ENCODE peak calls at places on chromosomes 6 and 20, in ten cellular contexts. One of them, this sample, is unnamed.

GRCh38 chr20:2800590-2801458 is at the start of gene CPXM1:
- ATAC-seq in activated CD8-positive, alpha-beta T cell treated with anti-CD3 and anti-CD28 coated beads for 36 hours: peak
- ATAC-seq in mucosa of descending colon: peak
- ATAC-seq in left cardiac atrium: peak
- ATAC-seq in naive thymus-derived CD4-positive, alpha-beta T cell: peak
- ATAC-seq in RWPE2: peak
- ATAC-seq in WTC11: peak
- ATAC-seq in Right ventricle myocardium inferior: peak
- ATAC-seq in foreskin keratinocyte: no peak
- ATAC-seq in left lobe of liver: no peak
- ATAC-seq in this sample: peak

GRCh38 chr6:143543435-143543834 is 31.9 kb upstream of the FUCA2 start:
- ATAC-seq in activated CD8-positive, alpha-beta T cell treated with anti-CD3 and anti-CD28 coated beads for 36 hours: no peak
- ATAC-seq in mucosa of descending colon: no peak
- ATAC-seq in left cardiac atrium: no peak
- ATAC-seq in naive thymus-derived CD4-positive, alpha-beta T cell: no peak
- ATAC-seq in RWPE2: no peak
- ATAC-seq in WTC11: no peak
- ATAC-seq in Right ventricle myocardium inferior: peak
- ATAC-seq in foreskin keratinocyte: no peak
- ATAC-seq in left lobe of liver: no peak
- ATAC-seq in this sample: peak

GRCh38 chr6:157229219-157229607 is 94.1 kb downstream of the TMEM242 start:
- ATAC-seq in activated CD8-positive, alpha-beta T cell treated with anti-CD3 and anti-CD28 coated beads for 36 hours: no peak
- ATAC-seq in mucosa of descending colon: peak
- ATAC-seq in left cardiac atrium: no peak
- ATAC-seq in naive thymus-derived CD4-positive, alpha-beta T cell: no peak
- ATAC-seq in RWPE2: no peak
- ATAC-seq in WTC11: peak
- ATAC-seq in Right ventricle myocardium inferior: no peak
- ATAC-seq in foreskin keratinocyte: no peak
- ATAC-seq in left lobe of liver: no peak
- ATAC-seq in this sample: no peak

GRCh38 chr6:69841862-69842261 is 24.5 kb upstream of the COL19A1 start:
- ATAC-seq in activated CD8-positive, alpha-beta T cell treated with anti-CD3 and anti-CD28 coated beads for 36 hours: no peak
- ATAC-seq in mucosa of descending colon: no peak
- ATAC-seq in left cardiac atrium: no peak
- ATAC-seq in naive thymus-derived CD4-positive, alpha-beta T cell: no peak
- ATAC-seq in RWPE2: no peak
- ATAC-seq in WTC11: no peak
- ATAC-seq in Right ventricle myocardium inferior: no peak
- ATAC-seq in foreskin keratinocyte: no peak
- ATAC-seq in left lobe of liver: no peak
- ATAC-seq in this sample: no peak

GRCh38 chr6:39041072-39041471 is 7.5 kb upstream of the GLP1R start:
- ATAC-seq in activated CD8-positive, alpha-beta T cell treated with anti-CD3 and anti-CD28 coated beads for 36 hours: no peak
- ATAC-seq in mucosa of descending colon: no peak
- ATAC-seq in left cardiac atrium: no peak
- ATAC-seq in naive thymus-derived CD4-positive, alpha-beta T cell: no peak
- ATAC-seq in RWPE2: no peak
- ATAC-seq in WTC11: no peak
- ATAC-seq in Right ventricle myocardium inferior: no peak
- ATAC-seq in foreskin keratinocyte: no peak
- ATAC-seq in left lobe of liver: no peak
- ATAC-seq in this sample: peak

GRCh38 chr6:90186637-90187361 is 109.8 kb downstream of the BACH2 start:
- ATAC-seq in activated CD8-positive, alpha-beta T cell treated with anti-CD3 and anti-CD28 coated beads for 36 hours: peak
- ATAC-seq in mucosa of descending colon: no peak
- ATAC-seq in left cardiac atrium: no peak
- ATAC-seq in naive thymus-derived CD4-positive, alpha-beta T cell: peak
- ATAC-seq in RWPE2: peak
- ATAC-seq in WTC11: peak
- ATAC-seq in Right ventricle myocardium inferior: no peak
- ATAC-seq in foreskin keratinocyte: peak
- ATAC-seq in left lobe of liver: no peak
- ATAC-seq in this sample: peak

GRCh38 chr6:69610073-69610472 is 186.7 kb downstream of the LMBRD1 start:
- ATAC-seq in activated CD8-positive, alpha-beta T cell treated with anti-CD3 and anti-CD28 coated beads for 36 hours: no peak
- ATAC-seq in mucosa of descending colon: no peak
- ATAC-seq in left cardiac atrium: no peak
- ATAC-seq in naive thymus-derived CD4-positive, alpha-beta T cell: no peak
- ATAC-seq in RWPE2: no peak
- ATAC-seq in WTC11: no peak
- ATAC-seq in Right ventricle myocardium inferior: no peak
- ATAC-seq in foreskin keratinocyte: no peak
- ATAC-seq in left lobe of liver: no peak
- ATAC-seq in this sample: no peak

GRCh38 chr6:38827024-38827423 is 111.9 kb downstream of the DNAH8 start:
- ATAC-seq in activated CD8-positive, alpha-beta T cell treated with anti-CD3 and anti-CD28 coated beads for 36 hours: no peak
- ATAC-seq in mucosa of descending colon: no peak
- ATAC-seq in left cardiac atrium: no peak
- ATAC-seq in naive thymus-derived CD4-positive, alpha-beta T cell: no peak
- ATAC-seq in RWPE2: no peak
- ATAC-seq in WTC11: no peak
- ATAC-seq in Right ventricle myocardium inferior: no peak
- ATAC-seq in foreskin keratinocyte: no peak
- ATAC-seq in left lobe of liver: no peak
- ATAC-seq in this sample: no peak

GRCh38 chr20:54502179-54502578 is 26.8 kb downstream of the DOK5 start:
- ATAC-seq in activated CD8-positive, alpha-beta T cell treated with anti-CD3 and anti-CD28 coated beads for 36 hours: no peak
- ATAC-seq in mucosa of descending colon: no peak
- ATAC-seq in left cardiac atrium: no peak
- ATAC-seq in naive thymus-derived CD4-positive, alpha-beta T cell: no peak
- ATAC-seq in RWPE2: peak
- ATAC-seq in WTC11: no peak
- ATAC-seq in Right ventricle myocardium inferior: no peak
- ATAC-seq in foreskin keratinocyte: no peak
- ATAC-seq in left lobe of liver: no peak
- ATAC-seq in this sample: no peak

GRCh38 chr6:105901583-105901982 is 184.6 kb upstream of the PRDM1 start:
- ATAC-seq in activated CD8-positive, alpha-beta T cell treated with anti-CD3 and anti-CD28 coated beads for 36 hours: no peak
- ATAC-seq in mucosa of descending colon: no peak
- ATAC-seq in left cardiac atrium: no peak
- ATAC-seq in naive thymus-derived CD4-positive, alpha-beta T cell: no peak
- ATAC-seq in RWPE2: no peak
- ATAC-seq in WTC11: no peak
- ATAC-seq in Right ventricle myocardium inferior: no peak
- ATAC-seq in foreskin keratinocyte: no peak
- ATAC-seq in left lobe of liver: no peak
- ATAC-seq in this sample: no peak

GRCh38 chr6:56540950-56541600 is 101.6 kb downstream of the DST start:
- ATAC-seq in activated CD8-positive, alpha-beta T cell treated with anti-CD3 and anti-CD28 coated beads for 36 hours: no peak
- ATAC-seq in mucosa of descending colon: peak
- ATAC-seq in left cardiac atrium: peak
- ATAC-seq in naive thymus-derived CD4-positive, alpha-beta T cell: no peak
- ATAC-seq in RWPE2: no peak
- ATAC-seq in WTC11: no peak
- ATAC-seq in Right ventricle myocardium inferior: no peak
- ATAC-seq in foreskin keratinocyte: no peak
- ATAC-seq in left lobe of liver: peak
- ATAC-seq in this sample: no peak

GRCh38 chr6:119313937-119314893 is 35.3 kb downstream of the MAN1A1 start:
- ATAC-seq in activated CD8-positive, alpha-beta T cell treated with anti-CD3 and anti-CD28 coated beads for 36 hours: peak
- ATAC-seq in mucosa of descending colon: peak
- ATAC-seq in left cardiac atrium: peak
- ATAC-seq in naive thymus-derived CD4-positive, alpha-beta T cell: peak
- ATAC-seq in RWPE2: no peak
- ATAC-seq in WTC11: no peak
- ATAC-seq in Right ventricle myocardium inferior: no peak
- ATAC-seq in foreskin keratinocyte: no peak
- ATAC-seq in left lobe of liver: peak
- ATAC-seq in this sample: peak

GRCh38 chr20:63402178-63402859 is 41.2 kb upstream of the CHRNA4 start:
- ATAC-seq in activated CD8-positive, alpha-beta T cell treated with anti-CD3 and anti-CD28 coated beads for 36 hours: no peak
- ATAC-seq in mucosa of descending colon: no peak
- ATAC-seq in left cardiac atrium: no peak
- ATAC-seq in naive thymus-derived CD4-positive, alpha-beta T cell: no peak
- ATAC-seq in RWPE2: peak
- ATAC-seq in WTC11: no peak
- ATAC-seq in Right ventricle myocardium inferior: no peak
- ATAC-seq in foreskin keratinocyte: no peak
- ATAC-seq in left lobe of liver: no peak
- ATAC-seq in this sample: no peak

GRCh38 chr6:136740050-136740974 is 52.0 kb downstream of the MAP3K5 start:
- ATAC-seq in activated CD8-positive, alpha-beta T cell treated with anti-CD3 and anti-CD28 coated beads for 36 hours: no peak
- ATAC-seq in mucosa of descending colon: no peak
- ATAC-seq in left cardiac atrium: no peak
- ATAC-seq in naive thymus-derived CD4-positive, alpha-beta T cell: no peak
- ATAC-seq in RWPE2: no peak
- ATAC-seq in WTC11: no peak
- ATAC-seq in Right ventricle myocardium inferior: no peak
- ATAC-seq in foreskin keratinocyte: no peak
- ATAC-seq in left lobe of liver: no peak
- ATAC-seq in this sample: no peak

GRCh38 chr20:51635680-51636079 is 93.2 kb upstream of the NFATC2 start:
- ATAC-seq in activated CD8-positive, alpha-beta T cell treated with anti-CD3 and anti-CD28 coated beads for 36 hours: no peak
- ATAC-seq in mucosa of descending colon: no peak
- ATAC-seq in left cardiac atrium: no peak
- ATAC-seq in naive thymus-derived CD4-positive, alpha-beta T cell: no peak
- ATAC-seq in RWPE2: no peak
- ATAC-seq in WTC11: no peak
- ATAC-seq in Right ventricle myocardium inferior: no peak
- ATAC-seq in foreskin keratinocyte: no peak
- ATAC-seq in left lobe of liver: no peak
- ATAC-seq in this sample: no peak

GRCh38 chr6:38027685-38028373 is 208.3 kb downstream of the ZFAND3 start:
- ATAC-seq in activated CD8-positive, alpha-beta T cell treated with anti-CD3 and anti-CD28 coated beads for 36 hours: no peak
- ATAC-seq in mucosa of descending colon: no peak
- ATAC-seq in left cardiac atrium: no peak
- ATAC-seq in naive thymus-derived CD4-positive, alpha-beta T cell: no peak
- ATAC-seq in RWPE2: no peak
- ATAC-seq in WTC11: no peak
- ATAC-seq in Right ventricle myocardium inferior: no peak
- ATAC-seq in foreskin keratinocyte: no peak
- ATAC-seq in left lobe of liver: peak
- ATAC-seq in this sample: no peak

GRCh38 chr20:56418385-56418861 is 6.4 kb downstream of the CASS4 start:
- ATAC-seq in activated CD8-positive, alpha-beta T cell treated with anti-CD3 and anti-CD28 coated beads for 36 hours: peak
- ATAC-seq in mucosa of descending colon: peak
- ATAC-seq in left cardiac atrium: no peak
- ATAC-seq in naive thymus-derived CD4-positive, alpha-beta T cell: peak
- ATAC-seq in RWPE2: no peak
- ATAC-seq in WTC11: no peak
- ATAC-seq in Right ventricle myocardium inferior: no peak
- ATAC-seq in foreskin keratinocyte: no peak
- ATAC-seq in left lobe of liver: no peak
- ATAC-seq in this sample: no peak

GRCh38 chr6:41531591-41532582 is 14.3 kb upstream of the FOXP4 start:
- ATAC-seq in activated CD8-positive, alpha-beta T cell treated with anti-CD3 and anti-CD28 coated beads for 36 hours: peak
- ATAC-seq in mucosa of descending colon: peak
- ATAC-seq in left cardiac atrium: peak
- ATAC-seq in naive thymus-derived CD4-positive, alpha-beta T cell: peak
- ATAC-seq in RWPE2: no peak
- ATAC-seq in WTC11: peak
- ATAC-seq in Right ventricle myocardium inferior: peak
- ATAC-seq in foreskin keratinocyte: no peak
- ATAC-seq in left lobe of liver: no peak
- ATAC-seq in this sample: peak

GRCh38 chr6:53630533-53631269 is 34.9 kb downstream of the KLHL31 start:
- ATAC-seq in activated CD8-positive, alpha-beta T cell treated with anti-CD3 and anti-CD28 coated beads for 36 hours: no peak
- ATAC-seq in mucosa of descending colon: peak
- ATAC-seq in left cardiac atrium: peak
- ATAC-seq in naive thymus-derived CD4-positive, alpha-beta T cell: no peak
- ATAC-seq in RWPE2: no peak
- ATAC-seq in WTC11: no peak
- ATAC-seq in Right ventricle myocardium inferior: peak
- ATAC-seq in foreskin keratinocyte: no peak
- ATAC-seq in left lobe of liver: no peak
- ATAC-seq in this sample: peak

GRCh38 chr6:89928604-89929003 is 34.3 kb downstream of the GJA10 start:
- ATAC-seq in activated CD8-positive, alpha-beta T cell treated with anti-CD3 and anti-CD28 coated beads for 36 hours: peak
- ATAC-seq in mucosa of descending colon: no peak
- ATAC-seq in left cardiac atrium: no peak
- ATAC-seq in naive thymus-derived CD4-positive, alpha-beta T cell: no peak
- ATAC-seq in RWPE2: no peak
- ATAC-seq in WTC11: no peak
- ATAC-seq in Right ventricle myocardium inferior: no peak
- ATAC-seq in foreskin keratinocyte: no peak
- ATAC-seq in left lobe of liver: no peak
- ATAC-seq in this sample: no peak

GRCh38 chr6:109458774-109459531 is 3.4 kb upstream of the MICAL1 start:
- ATAC-seq in activated CD8-positive, alpha-beta T cell treated with anti-CD3 and anti-CD28 coated beads for 36 hours: peak
- ATAC-seq in mucosa of descending colon: no peak
- ATAC-seq in left cardiac atrium: no peak
- ATAC-seq in naive thymus-derived CD4-positive, alpha-beta T cell: peak
- ATAC-seq in RWPE2: no peak
- ATAC-seq in WTC11: no peak
- ATAC-seq in Right ventricle myocardium inferior: no peak
- ATAC-seq in foreskin keratinocyte: no peak
- ATAC-seq in left lobe of liver: no peak
- ATAC-seq in this sample: peak

GRCh38 chr20:62818592-62819493 is 2.0 kb downstream of the COL9A3 start:
- ATAC-seq in activated CD8-positive, alpha-beta T cell treated with anti-CD3 and anti-CD28 coated beads for 36 hours: no peak
- ATAC-seq in mucosa of descending colon: peak
- ATAC-seq in left cardiac atrium: peak
- ATAC-seq in naive thymus-derived CD4-positive, alpha-beta T cell: no peak
- ATAC-seq in RWPE2: peak
- ATAC-seq in WTC11: no peak
- ATAC-seq in Right ventricle myocardium inferior: peak
- ATAC-seq in foreskin keratinocyte: peak
- ATAC-seq in left lobe of liver: no peak
- ATAC-seq in this sample: no peak

GRCh38 chr6:75337805-75338204 is 53.2 kb upstream of the TMEM30A start:
- ATAC-seq in activated CD8-positive, alpha-beta T cell treated with anti-CD3 and anti-CD28 coated beads for 36 hours: no peak
- ATAC-seq in mucosa of descending colon: no peak
- ATAC-seq in left cardiac atrium: no peak
- ATAC-seq in naive thymus-derived CD4-positive, alpha-beta T cell: no peak
- ATAC-seq in RWPE2: no peak
- ATAC-seq in WTC11: no peak
- ATAC-seq in Right ventricle myocardium inferior: no peak
- ATAC-seq in foreskin keratinocyte: no peak
- ATAC-seq in left lobe of liver: no peak
- ATAC-seq in this sample: no peak

GRCh38 chr6:169966312-169967181 is 215.1 kb downstream of the ERMARD start:
- ATAC-seq in activated CD8-positive, alpha-beta T cell treated with anti-CD3 and anti-CD28 coated beads for 36 hours: no peak
- ATAC-seq in mucosa of descending colon: no peak
- ATAC-seq in left cardiac atrium: no peak
- ATAC-seq in naive thymus-derived CD4-positive, alpha-beta T cell: no peak
- ATAC-seq in RWPE2: no peak
- ATAC-seq in WTC11: no peak
- ATAC-seq in Right ventricle myocardium inferior: no peak
- ATAC-seq in foreskin keratinocyte: no peak
- ATAC-seq in left lobe of liver: no peak
- ATAC-seq in this sample: no peak

GRCh38 chr6:12903246-12903645 is 186.7 kb downstream of the PHACTR1 start:
- ATAC-seq in activated CD8-positive, alpha-beta T cell treated with anti-CD3 and anti-CD28 coated beads for 36 hours: no peak
- ATAC-seq in mucosa of descending colon: no peak
- ATAC-seq in left cardiac atrium: no peak
- ATAC-seq in naive thymus-derived CD4-positive, alpha-beta T cell: peak
- ATAC-seq in RWPE2: no peak
- ATAC-seq in WTC11: no peak
- ATAC-seq in Right ventricle myocardium inferior: peak
- ATAC-seq in foreskin keratinocyte: no peak
- ATAC-seq in left lobe of liver: peak
- ATAC-seq in this sample: no peak

GRCh38 chr6:89977808-89978748 is 83.8 kb downstream of the GJA10 start:
- ATAC-seq in activated CD8-positive, alpha-beta T cell treated with anti-CD3 and anti-CD28 coated beads for 36 hours: no peak
- ATAC-seq in mucosa of descending colon: no peak
- ATAC-seq in left cardiac atrium: peak
- ATAC-seq in naive thymus-derived CD4-positive, alpha-beta T cell: no peak
- ATAC-seq in RWPE2: no peak
- ATAC-seq in WTC11: no peak
- ATAC-seq in Right ventricle myocardium inferior: peak
- ATAC-seq in foreskin keratinocyte: no peak
- ATAC-seq in left lobe of liver: peak
- ATAC-seq in this sample: no peak

GRCh38 chr6:137707038-137707589 is 159.9 kb upstream of the TNFAIP3 start:
- ATAC-seq in activated CD8-positive, alpha-beta T cell treated with anti-CD3 and anti-CD28 coated beads for 36 hours: no peak
- ATAC-seq in mucosa of descending colon: no peak
- ATAC-seq in left cardiac atrium: no peak
- ATAC-seq in naive thymus-derived CD4-positive, alpha-beta T cell: no peak
- ATAC-seq in RWPE2: no peak
- ATAC-seq in WTC11: no peak
- ATAC-seq in Right ventricle myocardium inferior: no peak
- ATAC-seq in foreskin keratinocyte: no peak
- ATAC-seq in left lobe of liver: no peak
- ATAC-seq in this sample: no peak

GRCh38 chr20:32959351-32960221 is 44.6 kb downstream of the SUN5 start:
- ATAC-seq in activated CD8-positive, alpha-beta T cell treated with anti-CD3 and anti-CD28 coated beads for 36 hours: no peak
- ATAC-seq in mucosa of descending colon: no peak
- ATAC-seq in left cardiac atrium: no peak
- ATAC-seq in naive thymus-derived CD4-positive, alpha-beta T cell: no peak
- ATAC-seq in RWPE2: no peak
- ATAC-seq in WTC11: no peak
- ATAC-seq in Right ventricle myocardium inferior: no peak
- ATAC-seq in foreskin keratinocyte: no peak
- ATAC-seq in left lobe of liver: no peak
- ATAC-seq in this sample: no peak